ENCODE peak calls at places on chromosomes 4 and X, in seven cellular contexts. One of them, this sample, is unnamed.
A peak's percentile ranks its signal among the peaks of the same experiment; 100 is the strongest.

GRCh38 chrX:9859711-9860555 is 73.7 kb downstream of the SHROOM2 start:
- DNase-seq in uterus: no peak
- DNase-seq in colonic mucosa: no peak
- DNase-seq in mucosa of descending colon: no peak
- DNase-seq in progenitor cell of endocrine pancreas: no peak
- DNase-seq in AG09319: no peak
- DNase-seq in choroid plexus epithelial cell: peak; percentile 74
- DNase-seq in this sample: no peak

GRCh38 chr4:182126567-182126966 is 116.6 kb upstream of the TENM3 start:
- DNase-seq in choroid plexus epithelial cell: no peak
- DNase-seq in uterus: no peak
- DNase-seq in mucosa of descending colon: no peak
- DNase-seq in colonic mucosa: no peak
- DNase-seq in progenitor cell of endocrine pancreas: no peak
- DNase-seq in AG09319: no peak
- DNase-seq in this sample: no peak

GRCh38 chr4:141416219-141416618 is 195.5 kb downstream of the ZNF330 start:
- DNase-seq in colonic mucosa: no peak
- DNase-seq in progenitor cell of endocrine pancreas: no peak
- DNase-seq in uterus: no peak
- DNase-seq in AG09319: no peak
- DNase-seq in mucosa of descending colon: no peak
- DNase-seq in choroid plexus epithelial cell: no peak
- DNase-seq in this sample: no peak

GRCh38 chr4:26061248-26061986 is 147.4 kb downstream of the SMIM20 start:
- DNase-seq in progenitor cell of endocrine pancreas: no peak
- DNase-seq in AG09319: no peak
- DNase-seq in choroid plexus epithelial cell: peak; percentile 79
- DNase-seq in colonic mucosa: no peak
- DNase-seq in uterus: no peak
- DNase-seq in mucosa of descending colon: no peak
- DNase-seq in this sample: no peak

GRCh38 chr4:73844352-73844751 is 7.9 kb downstream of the CXCL6 start:
- DNase-seq in AG09319: no peak
- DNase-seq in mucosa of descending colon: no peak
- DNase-seq in choroid plexus epithelial cell: peak; percentile 76
- DNase-seq in uterus: no peak
- DNase-seq in progenitor cell of endocrine pancreas: no peak
- DNase-seq in colonic mucosa: no peak
- DNase-seq in this sample: no peak

GRCh38 chr4:41814565-41814964 is 66.0 kb upstream of the PHOX2B start:
- DNase-seq in progenitor cell of endocrine pancreas: no peak
- DNase-seq in AG09319: no peak
- DNase-seq in mucosa of descending colon: no peak
- DNase-seq in colonic mucosa: no peak
- DNase-seq in choroid plexus epithelial cell: peak; percentile 34
- DNase-seq in uterus: no peak
- DNase-seq in this sample: peak; percentile 34

GRCh38 chr4:177308842-177309524 is 691 bp upstream of the NEIL3 start:
- DNase-seq in uterus: no peak
- DNase-seq in mucosa of descending colon: no peak
- DNase-seq in AG09319: no peak
- DNase-seq in progenitor cell of endocrine pancreas: no peak
- DNase-seq in colonic mucosa: no peak
- DNase-seq in choroid plexus epithelial cell: no peak
- DNase-seq in this sample: no peak

GRCh38 chr4:81136161-81136910 is 78.7 kb downstream of the PRKG2 start:
- DNase-seq in colonic mucosa: no peak
- DNase-seq in choroid plexus epithelial cell: peak; percentile 85
- DNase-seq in uterus: peak; percentile 34
- DNase-seq in mucosa of descending colon: no peak
- DNase-seq in AG09319: peak; percentile 85
- DNase-seq in progenitor cell of endocrine pancreas: no peak
- DNase-seq in this sample: no peak

GRCh38 chrX:22399793-22400192 is 127.1 kb downstream of the CBLL2 start:
- DNase-seq in colonic mucosa: no peak
- DNase-seq in uterus: no peak
- DNase-seq in choroid plexus epithelial cell: no peak
- DNase-seq in AG09319: no peak
- DNase-seq in mucosa of descending colon: no peak
- DNase-seq in progenitor cell of endocrine pancreas: no peak
- DNase-seq in this sample: no peak

GRCh38 chrX:21932277-21932996 is 8.1 kb upstream of the SMS start:
- DNase-seq in colonic mucosa: no peak
- DNase-seq in mucosa of descending colon: no peak
- DNase-seq in uterus: no peak
- DNase-seq in AG09319: peak; percentile 57
- DNase-seq in progenitor cell of endocrine pancreas: no peak
- DNase-seq in choroid plexus epithelial cell: peak; percentile 91
- DNase-seq in this sample: no peak

GRCh38 chrX:140765043-140765784 is 55.7 kb downstream of the LINC00632 start:
- DNase-seq in choroid plexus epithelial cell: peak; percentile 51
- DNase-seq in uterus: no peak
- DNase-seq in AG09319: peak; percentile 23
- DNase-seq in progenitor cell of endocrine pancreas: no peak
- DNase-seq in mucosa of descending colon: peak; percentile 20
- DNase-seq in colonic mucosa: no peak
- DNase-seq in this sample: no peak

GRCh38 chr4:94453534-94453963 is 1.8 kb downstream of the PDLIM5 start:
- DNase-seq in mucosa of descending colon: no peak
- DNase-seq in choroid plexus epithelial cell: no peak
- DNase-seq in progenitor cell of endocrine pancreas: no peak
- DNase-seq in AG09319: no peak
- DNase-seq in uterus: no peak
- DNase-seq in colonic mucosa: peak; percentile 42
- DNase-seq in this sample: no peak

GRCh38 chr4:158949094-158949493 is 153.8 kb upstream of the RAPGEF2 start:
- DNase-seq in colonic mucosa: no peak
- DNase-seq in mucosa of descending colon: no peak
- DNase-seq in choroid plexus epithelial cell: peak; percentile 69
- DNase-seq in uterus: no peak
- DNase-seq in progenitor cell of endocrine pancreas: no peak
- DNase-seq in AG09319: no peak
- DNase-seq in this sample: no peak

GRCh38 chr4:15755781-15756180 is 22.3 kb upstream of the CD38 start:
- DNase-seq in uterus: no peak
- DNase-seq in choroid plexus epithelial cell: peak; percentile 42
- DNase-seq in mucosa of descending colon: no peak
- DNase-seq in progenitor cell of endocrine pancreas: no peak
- DNase-seq in AG09319: no peak
- DNase-seq in colonic mucosa: no peak
- DNase-seq in this sample: no peak

GRCh38 chr4:147683172-147683571 is 791 bp downstream of the PRMT9 start:
- DNase-seq in mucosa of descending colon: no peak
- DNase-seq in colonic mucosa: peak; percentile 36
- DNase-seq in choroid plexus epithelial cell: peak; percentile 52
- DNase-seq in progenitor cell of endocrine pancreas: no peak
- DNase-seq in uterus: peak; percentile 29
- DNase-seq in AG09319: no peak
- DNase-seq in this sample: no peak

GRCh38 chrX:41580423-41581064 is 108.2 kb upstream of the GPR34 start:
- DNase-seq in AG09319: no peak
- DNase-seq in progenitor cell of endocrine pancreas: no peak
- DNase-seq in choroid plexus epithelial cell: no peak
- DNase-seq in mucosa of descending colon: no peak
- DNase-seq in uterus: no peak
- DNase-seq in colonic mucosa: no peak
- DNase-seq in this sample: no peak

GRCh38 chrX:11770320-11770719 is 12.3 kb downstream of the MSL3 start:
- DNase-seq in choroid plexus epithelial cell: peak; percentile 71
- DNase-seq in uterus: peak; percentile 39
- DNase-seq in mucosa of descending colon: no peak
- DNase-seq in progenitor cell of endocrine pancreas: no peak
- DNase-seq in AG09319: no peak
- DNase-seq in colonic mucosa: no peak
- DNase-seq in this sample: peak; percentile 3

GRCh38 chr4:149031399-149031798 is 589.2 kb upstream of the NR3C2 start:
- DNase-seq in mucosa of descending colon: no peak
- DNase-seq in uterus: no peak
- DNase-seq in progenitor cell of endocrine pancreas: no peak
- DNase-seq in choroid plexus epithelial cell: peak; percentile 39
- DNase-seq in colonic mucosa: peak; percentile 33
- DNase-seq in AG09319: no peak
- DNase-seq in this sample: no peak

GRCh38 chr4:56410247-56410646 is 23.0 kb upstream of the AASDH start:
- DNase-seq in AG09319: peak; percentile 96
- DNase-seq in colonic mucosa: peak; percentile 60
- DNase-seq in mucosa of descending colon: no peak
- DNase-seq in progenitor cell of endocrine pancreas: peak; percentile 12
- DNase-seq in choroid plexus epithelial cell: peak; percentile 99
- DNase-seq in uterus: peak; percentile 72
- DNase-seq in this sample: no peak

GRCh38 chrX:153984351-153985178 is 12.0 kb downstream of the TMEM187 start:
- DNase-seq in uterus: no peak
- DNase-seq in mucosa of descending colon: no peak
- DNase-seq in progenitor cell of endocrine pancreas: no peak
- DNase-seq in AG09319: no peak
- DNase-seq in choroid plexus epithelial cell: no peak
- DNase-seq in colonic mucosa: no peak
- DNase-seq in this sample: no peak

GRCh38 chr4:8869002-8869878 is 2.4 kb downstream of the HMX1 start:
- DNase-seq in mucosa of descending colon: no peak
- DNase-seq in AG09319: no peak
- DNase-seq in progenitor cell of endocrine pancreas: no peak
- DNase-seq in colonic mucosa: no peak
- DNase-seq in choroid plexus epithelial cell: no peak
- DNase-seq in uterus: no peak
- DNase-seq in this sample: no peak

GRCh38 chrX:23118163-23118562 is 118.4 kb downstream of the DDX53 start:
- DNase-seq in colonic mucosa: no peak
- DNase-seq in choroid plexus epithelial cell: no peak
- DNase-seq in AG09319: no peak
- DNase-seq in mucosa of descending colon: no peak
- DNase-seq in progenitor cell of endocrine pancreas: no peak
- DNase-seq in uterus: no peak
- DNase-seq in this sample: no peak

GRCh38 chr4:70315928-70316327 is 18.9 kb upstream of the CABS1 start:
- DNase-seq in mucosa of descending colon: no peak
- DNase-seq in progenitor cell of endocrine pancreas: no peak
- DNase-seq in AG09319: no peak
- DNase-seq in uterus: no peak
- DNase-seq in colonic mucosa: no peak
- DNase-seq in choroid plexus epithelial cell: no peak
- DNase-seq in this sample: no peak
- TF ChIP-seq CTCF in mucosa of descending colon: no peak
- TF ChIP-seq CTCF in progenitor cell of endocrine pancreas: no peak
- TF ChIP-seq CTCF in AG09319: no peak
- TF ChIP-seq CTCF in uterus: no peak
- TF ChIP-seq CTCF in colonic mucosa: no peak
- TF ChIP-seq CTCF in choroid plexus epithelial cell: no peak
- TF ChIP-seq CTCF in this sample: no peak

DNA sequence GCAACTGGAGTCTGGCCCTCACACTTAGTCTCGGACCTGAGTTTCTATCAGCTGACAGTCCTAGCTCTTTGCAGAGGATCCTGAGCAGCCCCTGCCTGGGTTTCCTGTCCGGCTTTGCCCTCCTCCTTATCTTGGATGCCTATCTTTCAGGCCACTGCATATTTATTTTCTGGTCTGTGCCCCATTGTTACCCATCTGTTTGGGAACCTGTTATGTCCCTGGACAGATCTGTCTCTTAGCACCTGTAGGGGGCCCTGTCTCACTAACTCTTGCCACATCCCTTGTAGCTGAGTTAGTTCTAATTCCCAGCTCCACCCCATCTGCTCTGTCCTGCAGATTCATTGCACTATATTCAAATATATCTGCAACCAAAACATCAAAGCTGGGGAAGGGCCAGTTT is 514.9 kb upstream of the LCORL start:
- DNase-seq in colonic mucosa: no peak
- DNase-seq in uterus: no peak
- DNase-seq in progenitor cell of endocrine pancreas: no peak
- DNase-seq in AG09319: no peak
- DNase-seq in choroid plexus epithelial cell: no peak
- DNase-seq in mucosa of descending colon: no peak
- DNase-seq in this sample: no peak
- TF ChIP-seq CTCF in colonic mucosa: no peak
- TF ChIP-seq CTCF in uterus: no peak
- TF ChIP-seq CTCF in progenitor cell of endocrine pancreas: peak; percentile 28
- TF ChIP-seq CTCF in AG09319: no peak
- TF ChIP-seq CTCF in choroid plexus epithelial cell: no peak
- TF ChIP-seq CTCF in mucosa of descending colon: no peak
- TF ChIP-seq CTCF in this sample: no peak

DNA sequence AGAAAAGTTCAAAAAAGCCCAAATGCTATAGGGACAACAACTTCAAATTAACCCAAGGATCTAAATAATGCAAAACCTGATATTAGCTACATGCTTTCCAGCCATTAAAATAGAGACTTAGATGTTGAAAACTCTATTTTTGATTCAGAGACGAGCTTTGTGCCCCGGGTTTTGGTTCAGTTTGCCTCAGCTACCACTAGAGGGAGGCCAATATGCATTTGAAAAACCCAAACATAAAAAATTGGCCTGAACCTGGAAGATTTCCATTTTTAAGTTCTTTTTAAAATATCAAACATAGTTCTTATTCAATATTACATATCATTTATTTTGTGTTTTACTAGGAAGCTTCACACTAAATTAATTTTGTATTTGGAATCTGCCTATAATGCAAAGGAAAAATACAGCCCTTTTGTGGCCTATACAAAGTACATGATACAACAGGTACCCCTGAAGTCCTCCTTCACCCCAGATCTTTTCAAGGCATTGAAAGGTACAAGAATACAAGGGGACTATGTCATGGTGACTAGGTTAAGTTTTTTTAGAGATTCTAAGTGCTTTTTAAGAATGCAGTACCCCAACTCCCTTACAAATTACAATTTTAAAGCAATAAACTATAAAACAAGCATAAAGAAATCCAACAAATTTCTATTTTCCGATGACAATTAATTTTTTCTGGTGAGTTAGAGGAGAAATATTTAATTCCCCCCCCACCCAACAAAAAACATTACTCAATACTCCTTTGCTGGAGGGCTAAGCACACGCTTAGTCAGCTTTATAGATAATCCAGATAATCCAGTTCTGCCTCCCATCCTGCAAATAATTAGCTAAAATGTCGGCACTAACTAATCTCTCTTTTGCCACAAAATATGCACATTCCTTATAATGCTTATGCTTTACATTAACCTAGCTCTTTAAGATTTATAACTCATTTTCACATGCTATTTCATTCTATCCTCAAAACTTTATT is 97.7 kb upstream of the PTPN13 start:
- DNase-seq in colonic mucosa: peak; percentile 32
- DNase-seq in choroid plexus epithelial cell: peak; percentile 72
- DNase-seq in mucosa of descending colon: no peak
- DNase-seq in progenitor cell of endocrine pancreas: no peak
- DNase-seq in uterus: peak; percentile 45
- DNase-seq in AG09319: no peak
- DNase-seq in this sample: peak; percentile 28
- TF ChIP-seq CTCF in colonic mucosa: peak; percentile 72
- TF ChIP-seq CTCF in choroid plexus epithelial cell: peak; percentile 95
- TF ChIP-seq CTCF in mucosa of descending colon: peak; percentile 63
- TF ChIP-seq CTCF in progenitor cell of endocrine pancreas: peak; percentile 94
- TF ChIP-seq CTCF in uterus: peak; percentile 86
- TF ChIP-seq CTCF in AG09319: peak; percentile 93
- TF ChIP-seq CTCF in this sample: peak; percentile 99

DNA sequence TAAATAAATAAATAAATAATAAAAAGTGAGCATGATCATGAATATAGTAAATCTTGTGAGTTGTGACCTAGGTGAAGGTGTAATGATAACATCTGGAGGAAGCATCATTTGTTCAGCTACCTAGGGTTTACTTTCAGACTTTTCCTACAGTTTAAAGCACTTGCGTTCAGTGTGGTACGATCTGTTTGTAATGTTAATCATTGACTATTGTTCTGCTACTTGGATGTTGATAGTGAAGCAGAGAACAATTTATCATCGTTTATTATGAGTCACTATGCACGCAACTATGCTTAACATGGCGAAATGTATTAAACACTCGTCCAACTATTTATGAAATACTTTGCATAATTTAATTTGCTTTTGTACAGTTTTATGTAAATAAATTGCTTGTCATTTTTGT is 426.2 kb downstream of the PCDH7 start:
- DNase-seq in choroid plexus epithelial cell: no peak
- DNase-seq in uterus: no peak
- DNase-seq in AG09319: no peak
- DNase-seq in colonic mucosa: no peak
- DNase-seq in progenitor cell of endocrine pancreas: no peak
- DNase-seq in mucosa of descending colon: no peak
- DNase-seq in this sample: no peak
- TF ChIP-seq CTCF in choroid plexus epithelial cell: no peak
- TF ChIP-seq CTCF in uterus: no peak
- TF ChIP-seq CTCF in AG09319: no peak
- TF ChIP-seq CTCF in colonic mucosa: no peak
- TF ChIP-seq CTCF in progenitor cell of endocrine pancreas: no peak
- TF ChIP-seq CTCF in mucosa of descending colon: no peak
- TF ChIP-seq CTCF in this sample: no peak